ENCODE peak calls at places on chromosomes 12 and 14, in seven cellular contexts. U, X, T, O, B, Z and M are unnamed samples.

GRCh38 chr12:108302471-108303311 is 36.4 kb downstream of the CMKLR1 start:
- DNase-seq in U (no peak), B (no peak), Z (peak; percentile 93), X (peak; percentile 76), O (no peak), T (no peak), M (no peak)

GRCh38 chr12:53044052-53044581 is 5.7 kb upstream of the TNS2 start:
- DNase-seq in B (no peak), T (no peak), O (no peak), X (peak; percentile 48), Z (no peak), U (no peak), M (no peak)

GRCh38 chr14:26775765-26776577 is 178.1 kb upstream of the NOVA1 start:
- DNase-seq in T (no peak), X (peak; percentile 36), O (peak; percentile 60), B (no peak), U (no peak), Z (no peak), M (no peak)

GRCh38 chr14:89444044-89444443 is 27.0 kb upstream of the FOXN3 start:
- DNase-seq in B (peak; percentile 72), Z (no peak), T (no peak), O (peak; percentile 63), X (no peak), U (no peak), M (no peak)

GRCh38 chr12:119204137-119204536 is 25.4 kb downstream of the HSPB8 start:
- DNase-seq in B (no peak), U (no peak), T (no peak), X (no peak), O (no peak), Z (no peak), M (no peak)

GRCh38 chr14:89327771-89328212 is 89.2 kb downstream of the FOXN3 start:
- DNase-seq in X (peak; percentile 60), U (no peak), B (no peak), O (peak; percentile 46), Z (no peak), T (no peak), M (no peak)

GRCh38 chr12:91382081-91382543 is 199.5 kb upstream of the DCN start:
- DNase-seq in Z (peak; percentile 95), T (peak; percentile 84), U (peak; percentile 1), B (peak; percentile 93), X (peak; percentile 67), O (peak; percentile 77), M (peak; percentile 48)

GRCh38 chr14:66993512-66993911 is 195.7 kb upstream of the GARIN2 start:
- DNase-seq in T (no peak), U (no peak), B (no peak), Z (no peak), X (no peak), O (no peak), M (no peak)

GRCh38 chr12:111532741-111533140 is 66.4 kb downstream of the ATXN2 start:
- DNase-seq in T (no peak), O (no peak), U (no peak), B (no peak), X (no peak), Z (peak; percentile 31), M (no peak)

GRCh38 chr12:13223176-13223806 is 26.8 kb downstream of the EMP1 start:
- DNase-seq in B (no peak), O (peak; percentile 90), X (peak; percentile 93), U (no peak), T (no peak), Z (no peak), M (no peak)

GRCh38 chr12:71335668-71336257 is 103.8 kb upstream of the LGR5 start:
- DNase-seq in T (no peak), X (no peak), B (no peak), O (no peak), Z (no peak), U (no peak), M (no peak)

GRCh38 chr12:106769078-106769477 is 5.4 kb upstream of the RIC8B start:
- DNase-seq in O (no peak), Z (peak; percentile 46), T (no peak), X (peak; percentile 73), U (no peak), B (no peak), M (no peak)

GRCh38 chr12:6923851-6924250 is 3.9 kb upstream of the ATN1 start:
- DNase-seq in T (no peak), O (no peak), Z (no peak), U (no peak), B (no peak), X (no peak), M (no peak)

GRCh38 chr14:89899917-89900680 is 54.4 kb downstream of the EFCAB11 start:
- DNase-seq in B (no peak), X (peak; percentile 44), U (peak; percentile 6), Z (no peak), O (peak; percentile 41), T (no peak), M (no peak)

GRCh38 chr14:51996148-51996746 is 6.9 kb downstream of the RTRAF start:
- DNase-seq in O (peak; percentile 64), X (peak; percentile 60), B (no peak), T (no peak), Z (no peak), U (no peak), M (no peak)

GRCh38 chr12:92299344-92299743 is 153.7 kb upstream of the BTG1 start:
- DNase-seq in B (no peak), T (no peak), X (no peak), Z (no peak), U (no peak), O (no peak), M (no peak)

GRCh38 chr14:100246809-100247428 is 8.0 kb downstream of the YY1 start:
- DNase-seq in X (peak; percentile 34), T (no peak), O (peak; percentile 44), B (no peak), Z (peak; percentile 64), U (no peak), M (no peak)

GRCh38 chr14:93009471-93010117 is 86.6 kb downstream of the CHGA start:
- DNase-seq in X (peak; percentile 65), U (no peak), Z (no peak), T (no peak), B (no peak), O (no peak), M (no peak)

GRCh38 chr12:19410211-19410610 is 29.1 kb upstream of the AEBP2 start:
- DNase-seq in X (peak; percentile 16), U (no peak), B (no peak), Z (peak; percentile 24), T (no peak), O (no peak), M (no peak)

GRCh38 chr14:103561381-103562134 is 899 bp downstream of the BAG5 start:
- DNase-seq in O (peak; percentile 76), X (peak; percentile 56), Z (peak; percentile 54), T (no peak), U (peak; percentile 59), B (peak; percentile 78), M (no peak)

GRCh38 chr14:70651522-70651921 is 9.8 kb downstream of the TTC9 start:
- DNase-seq in O (no peak), U (no peak), X (no peak), T (no peak), Z (no peak), B (no peak), M (no peak)

GRCh38 chr14:26104686-26105085 is 493.1 kb downstream of the NOVA1 start:
- DNase-seq in O (no peak), T (no peak), Z (peak; percentile 4), X (no peak), U (no peak), B (no peak), M (no peak)

GRCh38 chr12:33588725-33589405 is 149.2 kb upstream of the SYT10 start:
- DNase-seq in O (peak; percentile 6), X (no peak), B (no peak), U (no peak), T (no peak), Z (no peak), M (no peak)

GRCh38 chr12:6765634-6766581 is at the start of gene PTMS:
- DNase-seq in T (no peak), B (peak; percentile 76), U (no peak), O (peak; percentile 91), X (peak; percentile 91), Z (peak; percentile 83), M (no peak)

GRCh38 chr14:30935445-30935844 is 61.1 kb downstream of the COCH start:
- DNase-seq in X (no peak), B (no peak), T (no peak), U (no peak), O (no peak), Z (no peak), M (no peak)

GRCh38 chr12:92987362-92987761 is 58.3 kb upstream of the EEA1 start:
- DNase-seq in X (peak; percentile 92), T (no peak), U (no peak), Z (peak; percentile 63), O (peak; percentile 84), B (no peak), M (peak; percentile 76)

GRCh38 chr12:121356657-121357056 is 4.4 kb upstream of the ANAPC5 start:
- DNase-seq in O (no peak), Z (no peak), B (no peak), U (no peak), T (no peak), X (no peak), M (no peak)